ENCODE peak calls at places on chromosomes 11 and 22, in eight cellular contexts. Y, S, Z, X, F, E, C and J are unnamed samples.

GRCh38 chr22:49964493-49965290 is 4.1 kb downstream of the PIM3 start:
- DNase-seq in Y (peak; percentile 10), S (peak; percentile 45), Z (peak; percentile 42), X (no peak), F (no peak), E (peak; percentile 59), C (peak; percentile 47), J (no peak)

GRCh38 chr22:49216579-49216978 is 611.1 kb downstream of the BRD1 start:
- DNase-seq in Y (no peak), S (peak; percentile 9), Z (no peak), X (no peak), F (no peak), E (peak; percentile 35), C (no peak), J (peak; percentile 19)

GRCh38 chr11:35507688-35508087 is 17.7 kb downstream of the PAMR1 start:
- DNase-seq in Y (no peak), S (no peak), Z (no peak), X (no peak), F (peak; percentile 9), E (no peak), C (no peak), J (no peak)

GRCh38 chr11:125390949-125391348 is 105.1 kb downstream of the FEZ1 start:
- DNase-seq in Y (peak; percentile 60), S (no peak), Z (no peak), X (peak; percentile 83), F (no peak), E (no peak), C (no peak), J (no peak)

GRCh38 chr22:22858559-22858937 is 29.1 kb upstream of the IGLL5 start:
- DNase-seq in Y (no peak), S (no peak), Z (no peak), X (no peak), F (no peak), E (no peak), C (no peak), J (no peak)

GRCh38 chr11:1270476-1270875 is 39.0 kb downstream of the TOLLIP start:
- DNase-seq in Y (no peak), S (no peak), Z (no peak), X (no peak), F (no peak), E (no peak), C (no peak), J (no peak)

GRCh38 chr11:68313574-68314202 is 1.3 kb downstream of the LRP5 start:
- DNase-seq in Y (peak; percentile 60), S (peak; percentile 39), Z (no peak), X (peak; percentile 33), F (peak; percentile 33), E (no peak), C (no peak), J (no peak)

GRCh38 chr11:131223198-131223975 is 147.0 kb upstream of the NTM start:
- DNase-seq in Y (peak; percentile 73), S (no peak), Z (no peak), X (no peak), F (no peak), E (no peak), C (no peak), J (no peak)

GRCh38 chr11:102318469-102318868 is 1.2 kb downstream of the BIRC3 start:
- DNase-seq in Y (no peak), S (no peak), Z (peak; percentile 85), X (no peak), F (peak; percentile 46), E (no peak), C (no peak), J (peak; percentile 68)

GRCh38 chr22:18033204-18033998 is 9.0 kb upstream of the MICAL3 start:
- DNase-seq in Y (no peak), S (peak; percentile 61), Z (no peak), X (peak; percentile 46), F (peak; percentile 17), E (no peak), C (no peak), J (no peak)

GRCh38 chr11:8649361-8649760 is 33.1 kb downstream of the TRIM66 start:
- DNase-seq in Y (no peak), S (no peak), Z (no peak), X (peak; percentile 43), F (peak; percentile 45), E (no peak), C (no peak), J (no peak)

GRCh38 chr11:110098645-110099044 is 5.5 kb downstream of the ZC3H12C start:
- DNase-seq in Y (no peak), S (no peak), Z (no peak), X (no peak), F (peak; percentile 85), E (no peak), C (no peak), J (no peak)

GRCh38 chr11:63805844-63806415 is 7.3 kb upstream of the SPINDOC start:
- DNase-seq in Y (no peak), S (no peak), Z (no peak), X (peak; percentile 74), F (no peak), E (peak; percentile 73), C (no peak), J (no peak)

GRCh38 chr11:72703281-72704008 is 29.2 kb upstream of the PDE2A start:
- DNase-seq in Y (no peak), S (peak; percentile 91), Z (peak; percentile 35), X (peak; percentile 88), F (no peak), E (peak; percentile 77), C (no peak), J (no peak)

GRCh38 chr22:17781319-17782031 is 7.2 kb upstream of the BID start:
- DNase-seq in Y (peak; percentile 57), S (no peak), Z (peak; percentile 86), X (peak; percentile 89), F (peak; percentile 25), E (no peak), C (no peak), J (no peak)

GRCh38 chr11:75311858-75312288 is 39.6 kb downstream of the ARRB1 start:
- DNase-seq in Y (peak; percentile 54), S (peak; percentile 61), Z (no peak), X (peak; percentile 84), F (no peak), E (peak; percentile 82), C (no peak), J (no peak)

GRCh38 chr11:48169706-48170105 is 46.9 kb upstream of the OR4B1 start:
- DNase-seq in Y (no peak), S (no peak), Z (no peak), X (peak; percentile 73), F (no peak), E (no peak), C (no peak), J (no peak)

DNA sequence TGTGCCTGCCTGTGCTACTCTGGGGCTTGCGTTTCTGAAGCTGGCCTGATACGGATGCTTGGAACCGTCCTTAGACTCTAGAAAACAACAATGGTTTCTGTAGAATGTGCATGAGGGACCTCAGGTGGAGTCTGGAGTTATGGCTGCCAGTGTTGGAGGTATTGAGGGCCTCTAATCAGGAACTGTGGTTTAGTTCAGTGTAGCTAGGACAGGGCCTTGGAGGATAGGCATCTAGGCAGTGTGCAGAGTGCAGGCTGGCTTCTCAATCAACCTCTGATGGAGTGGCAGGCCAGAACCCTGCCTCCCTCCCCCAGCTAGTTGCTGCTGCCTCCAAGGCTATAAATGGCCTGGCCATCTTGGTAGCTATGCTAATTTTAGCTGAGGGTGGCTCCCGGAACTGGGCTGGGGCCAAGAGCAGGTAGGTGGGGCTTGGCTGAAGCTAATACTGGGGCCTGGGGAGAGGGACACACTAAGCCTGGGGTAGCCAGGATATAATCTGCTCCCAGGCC is 4.0 kb downstream of the STIM1 start:
- DNase-seq in Y (no peak), S (no peak), Z (no peak), X (no peak), F (no peak), E (peak; percentile 74), C (peak; percentile 48), J (no peak)
- H3K4me3 ChIP-seq in Y (no peak overlapping the region), S (peak overlapping the region; percentile 2), Z (peak overlapping the region; percentile 19), X (no peak overlapping the region), F (no peak overlapping the region), E (peak overlapping the region; percentile 81), C (no peak overlapping the region), J (peak overlapping the region; percentile 19)

GRCh38 chr22:40504285-40505249 is 132.0 kb downstream of the MRTFA start:
- DNase-seq in Y (no peak), S (no peak), Z (no peak), X (no peak), F (no peak), E (no peak), C (no peak), J (no peak)

GRCh38 chr22:40498454-40499186 is 128.2 kb downstream of the SGSM3 start:
- DNase-seq in Y (no peak), S (no peak), Z (no peak), X (peak; percentile 62), F (peak; percentile 95), E (no peak), C (no peak), J (no peak)

GRCh38 chr22:40502919-40503318 is 132.5 kb downstream of the SGSM3 start:
- DNase-seq in Y (no peak), S (no peak), Z (no peak), X (no peak), F (no peak), E (no peak), C (no peak), J (no peak)

GRCh38 chr22:40499187-40499753 is 128.9 kb downstream of the SGSM3 start:
- DNase-seq in Y (peak; percentile 14), S (no peak), Z (no peak), X (peak; percentile 97), F (peak; percentile 91), E (peak; percentile 78), C (peak; percentile 39), J (no peak)
- H3K4me3 ChIP-seq in Y (no peak overlapping the region), S (no peak overlapping the region), Z (no peak overlapping the region), X (no peak overlapping the region), F (peak overlapping the region; percentile 63), E (peak overlapping the region; percentile 33), C (no peak overlapping the region), J (no peak overlapping the region)

GRCh38 chr11:114311946-114312345 is 15.7 kb downstream of the NNMT start:
- DNase-seq in Y (no peak), S (no peak), Z (no peak), X (peak; percentile 14), F (no peak), E (no peak), C (no peak), J (no peak)
- H3K4me3 ChIP-seq in Y (no peak overlapping the region), S (no peak overlapping the region), Z (no peak overlapping the region), X (no peak overlapping the region), F (no peak overlapping the region), E (no peak overlapping the region), C (no peak overlapping the region), J (no peak overlapping the region)

DNA sequence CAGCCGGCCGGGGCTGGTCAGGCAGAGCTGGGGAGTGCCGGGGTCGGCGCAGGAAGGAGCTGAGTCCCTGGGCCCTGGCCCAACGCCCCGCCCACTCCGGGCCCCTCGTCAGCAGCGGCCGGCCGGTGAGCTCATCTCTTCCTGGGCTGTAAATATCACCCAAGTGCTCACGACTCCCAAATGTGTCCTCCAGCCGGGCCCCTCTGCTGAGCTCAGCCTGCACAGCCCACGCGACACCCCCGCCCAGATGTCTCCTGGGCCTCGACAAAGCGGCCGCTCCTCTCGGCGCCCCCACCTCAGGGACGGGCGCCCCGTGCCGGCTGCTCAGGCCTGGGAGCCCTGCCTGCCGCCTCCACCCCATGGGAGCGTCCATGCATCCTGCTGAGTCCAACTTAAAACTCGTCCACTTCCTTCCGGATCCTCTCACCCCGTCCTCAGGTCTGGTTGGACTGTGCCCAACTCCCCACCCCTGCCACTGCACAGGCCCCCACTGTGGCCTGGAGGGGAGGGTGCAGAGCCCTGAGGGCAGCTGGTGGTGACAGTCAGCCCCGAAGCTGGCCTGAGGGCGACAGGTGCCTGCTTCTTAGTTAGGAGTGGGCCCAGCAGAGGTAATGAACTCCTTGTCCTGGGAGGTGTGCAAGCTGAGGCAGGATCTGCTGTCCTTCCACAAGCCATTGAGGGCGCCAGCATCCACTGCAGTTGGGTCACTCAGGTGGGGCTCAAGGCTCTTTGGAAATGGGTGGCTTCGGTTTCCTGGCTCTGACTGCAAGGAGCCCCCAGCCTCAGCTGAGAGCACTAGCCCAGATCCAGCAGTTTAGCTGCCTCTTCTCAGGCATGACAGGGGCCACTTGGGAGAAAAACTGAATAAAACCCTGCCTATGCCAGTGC is 28.8 kb downstream of the RTN4R start:
- DNase-seq in Y (no peak), S (peak; percentile 84), Z (no peak), X (peak; percentile 32), F (no peak), E (no peak), C (no peak), J (no peak)
- H3K4me3 ChIP-seq in Y (no peak overlapping the region), S (no peak overlapping the region), Z (no peak overlapping the region), X (no peak overlapping the region), F (no peak overlapping the region), E (no peak overlapping the region), C (no peak overlapping the region), J (no peak overlapping the region)